ENCODE peak calls at places on chromosomes 5 and 9, in eight cellular contexts. J is thyroid gland; G is effector memory CD4-positive, alpha-beta T cell; H is psoas muscle; M is NCI-H187; Z is amniotic stem cell; C is lung microvascular endothelial cell; K is mesendoderm. W is an unnamed sample.
A peak's percentile ranks its signal among the peaks of the same experiment; 100 is the strongest.

GRCh38 chr5:32852535-32852934 is 141.4 kb downstream of the NPR3 start:
- DNase-seq in C (peak; percentile 22), Z (peak; percentile 70), H (peak; percentile 41), M (no peak), G (no peak), K (peak; percentile 93), J (peak; percentile 95), W (peak; percentile 57)

GRCh38 chr5:50711280-50711679 is 44.8 kb downstream of the PARP8 start:
- DNase-seq in K (no peak), C (no peak), G (peak; percentile 44), M (no peak), Z (no peak), H (no peak), J (peak; percentile 19), W (no peak)

GRCh38 chr5:74120585-74120984 is 494.6 kb downstream of the ARHGEF28 start:
- DNase-seq in G (no peak), C (no peak), M (no peak), K (peak; percentile 95), J (no peak), H (no peak), Z (no peak), W (no peak)

GRCh38 chr5:172564883-172565282 is 76.2 kb upstream of the NEURL1B start:
- DNase-seq in G (no peak), Z (no peak), C (no peak), M (no peak), K (no peak), H (no peak), J (no peak), W (no peak)

GRCh38 chr9:130845901-130846381 is 10.9 kb downstream of the ABL1 start:
- DNase-seq in H (no peak), M (no peak), G (no peak), Z (no peak), J (no peak), C (peak; percentile 63), K (no peak), W (peak; percentile 77)

GRCh38 chr5:172733179-172733973 is 37.6 kb downstream of the DUSP1 start:
- DNase-seq in J (peak; percentile 53), G (no peak), M (no peak), Z (peak; percentile 88), K (peak; percentile 50), C (peak; percentile 96), H (peak; percentile 86), W (peak; percentile 95)

GRCh38 chr9:23160952-23161469 is 665.0 kb downstream of the ELAVL2 start:
- DNase-seq in M (no peak), J (no peak), C (no peak), K (no peak), H (no peak), Z (no peak), G (no peak), W (no peak)

GRCh38 chr5:43006411-43007202 is 33.5 kb downstream of the ANXA2R start:
- DNase-seq in G (no peak), Z (no peak), C (no peak), K (no peak), H (no peak), J (no peak), M (no peak), W (no peak)

GRCh38 chr5:103340717-103341397 is 82.3 kb downstream of the MACIR start:
- DNase-seq in G (no peak), M (no peak), J (no peak), K (no peak), C (peak; percentile 76), Z (no peak), H (no peak), W (peak; percentile 32)

GRCh38 chr5:163809480-163809879 is 304.1 kb downstream of the MAT2B start:
- DNase-seq in M (no peak), Z (no peak), C (peak; percentile 83), J (no peak), G (no peak), H (no peak), K (no peak), W (no peak)

GRCh38 chr9:32644698-32645097 is 9.2 kb upstream of the TAF1L start:
- DNase-seq in C (peak; percentile 97), M (no peak), H (no peak), J (peak; percentile 5), G (no peak), Z (peak; percentile 83), K (peak; percentile 1), W (peak; percentile 92)

GRCh38 chr9:75996726-75997125 is 106.3 kb downstream of the PCSK5 start:
- DNase-seq in Z (no peak), H (no peak), J (no peak), K (peak; percentile 52), C (no peak), G (no peak), M (no peak), W (no peak)

GRCh38 chr5:137921931-137922330 is 32.7 kb downstream of the PKD2L2 start:
- DNase-seq in G (no peak), C (peak; percentile 29), Z (no peak), M (no peak), H (no peak), K (peak; percentile 6), J (no peak), W (no peak)

W was measured in non-pigmented ciliary epithelial cell.